ENCODE peak calls at places on chromosomes 16 and 17, in eight cellular contexts. T, X, Y, F, C, Q, E and Z are unnamed samples.

GRCh38 chr17:6910987-6911603 is 79.6 kb upstream of the TEKT1 start:
- DNase-seq in F (no peak), E (peak; percentile 15), Q (peak; percentile 64), Y (no peak), T (no peak), C (peak; percentile 82), X (no peak), Z (no peak)

GRCh38 chr17:78019367-78019975 is 61.0 kb downstream of the TNRC6C start:
- DNase-seq in F (no peak), C (peak; percentile 58), Y (no peak), Q (peak; percentile 73), T (peak; percentile 10), X (no peak), E (no peak), Z (no peak)

GRCh38 chr16:5175263-5175662 is 77.7 kb upstream of the EEF2KMT start:
- DNase-seq in E (no peak), C (no peak), Y (no peak), F (peak; percentile 45), Q (no peak), X (no peak), T (peak; percentile 45), Z (no peak)

GRCh38 chr16:23944381-23944780 is 108.6 kb downstream of the PRKCB start:
- DNase-seq in Y (no peak), T (no peak), F (no peak), Q (no peak), E (no peak), C (no peak), X (no peak), Z (no peak)

GRCh38 chr17:50322271-50322670 is 23.7 kb upstream of the XYLT2 start:
- DNase-seq in F (no peak), X (no peak), E (no peak), C (no peak), Y (no peak), T (no peak), Q (no peak), Z (no peak)

GRCh38 chr17:61492759-61493526 is 40.7 kb downstream of the TBX4 start:
- DNase-seq in Y (no peak), E (no peak), C (no peak), X (no peak), T (no peak), Q (no peak), F (no peak), Z (no peak)

GRCh38 chr17:80678621-80679020 is 134.0 kb downstream of the RPTOR start:
- DNase-seq in Y (no peak), Q (peak; percentile 86), X (no peak), E (no peak), T (no peak), C (no peak), F (peak; percentile 62), Z (no peak)

GRCh38 chr17:66371561-66371960 is 69.1 kb downstream of the PRKCA start:
- DNase-seq in Y (no peak), E (no peak), C (no peak), T (no peak), Q (peak; percentile 86), F (no peak), X (no peak), Z (no peak)

GRCh38 chr17:27511154-27511553 is 54.9 kb downstream of the KSR1 start:
- DNase-seq in Y (no peak), X (no peak), F (no peak), E (no peak), T (no peak), C (no peak), Q (no peak), Z (no peak)

GRCh38 chr17:80395402-80396151 is 19.4 kb upstream of the ENDOV start:
- DNase-seq in Q (no peak), X (no peak), Y (no peak), E (no peak), C (peak; percentile 54), F (no peak), T (no peak), Z (no peak)

GRCh38 chr16:84647830-84648594 is at the start of gene KLHL36:
- DNase-seq in F (peak; percentile 15), X (peak; percentile 77), C (peak; percentile 65), T (peak; percentile 75), E (no peak), Y (peak; percentile 67), Q (peak; percentile 19), Z (peak; percentile 79)

GRCh38 chr16:70688266-70688742 is 2.5 kb upstream of the MTSS2 start:
- DNase-seq in Y (no peak), C (peak; percentile 60), Q (no peak), T (peak; percentile 38), E (no peak), F (no peak), X (peak; percentile 77), Z (no peak)

GRCh38 chr17:76887809-76888208 is 19.6 kb downstream of the MGAT5B start:
- DNase-seq in X (no peak), F (peak; percentile 37), Q (peak; percentile 27), E (no peak), C (peak; percentile 43), T (no peak), Y (no peak), Z (no peak)

DNA sequence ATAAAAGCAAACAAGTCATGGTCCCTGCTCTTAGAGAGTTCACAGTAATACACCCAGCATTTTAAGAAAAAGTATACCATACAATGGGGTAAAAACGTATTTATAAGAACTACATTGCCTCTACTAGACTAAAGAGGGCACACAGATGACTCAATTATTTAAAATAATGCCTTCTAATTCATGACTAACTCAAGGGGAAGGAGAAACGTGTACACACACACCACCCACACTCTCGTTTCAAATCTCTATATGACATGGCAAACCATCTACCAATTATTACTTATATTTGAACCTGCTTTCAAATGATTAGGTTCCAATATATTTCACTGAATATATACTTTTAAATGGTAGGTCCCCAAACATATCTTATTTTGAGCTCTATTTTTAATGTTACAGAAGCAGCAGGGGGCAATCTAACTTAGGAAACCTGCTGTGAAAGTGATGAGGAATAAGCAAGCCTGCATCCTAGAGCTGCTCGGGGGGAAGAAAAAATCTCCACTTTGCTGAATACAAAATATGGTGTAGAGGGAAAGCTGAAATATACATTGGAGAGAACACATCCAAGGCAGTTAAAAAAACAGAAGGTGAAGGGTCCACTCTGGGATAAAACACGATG is 232.4 kb upstream of the PSMD7 start:
- DNase-seq in Y (no peak), F (no peak), Q (no peak), E (no peak), X (no peak), T (no peak), C (no peak), Z (no peak)
- TF ChIP-seq CTCF in Y (peak; percentile 53), F (no peak), Q (peak; percentile 21), E (no peak), X (no peak), T (no peak), C (no peak), Z (no peak)

DNA sequence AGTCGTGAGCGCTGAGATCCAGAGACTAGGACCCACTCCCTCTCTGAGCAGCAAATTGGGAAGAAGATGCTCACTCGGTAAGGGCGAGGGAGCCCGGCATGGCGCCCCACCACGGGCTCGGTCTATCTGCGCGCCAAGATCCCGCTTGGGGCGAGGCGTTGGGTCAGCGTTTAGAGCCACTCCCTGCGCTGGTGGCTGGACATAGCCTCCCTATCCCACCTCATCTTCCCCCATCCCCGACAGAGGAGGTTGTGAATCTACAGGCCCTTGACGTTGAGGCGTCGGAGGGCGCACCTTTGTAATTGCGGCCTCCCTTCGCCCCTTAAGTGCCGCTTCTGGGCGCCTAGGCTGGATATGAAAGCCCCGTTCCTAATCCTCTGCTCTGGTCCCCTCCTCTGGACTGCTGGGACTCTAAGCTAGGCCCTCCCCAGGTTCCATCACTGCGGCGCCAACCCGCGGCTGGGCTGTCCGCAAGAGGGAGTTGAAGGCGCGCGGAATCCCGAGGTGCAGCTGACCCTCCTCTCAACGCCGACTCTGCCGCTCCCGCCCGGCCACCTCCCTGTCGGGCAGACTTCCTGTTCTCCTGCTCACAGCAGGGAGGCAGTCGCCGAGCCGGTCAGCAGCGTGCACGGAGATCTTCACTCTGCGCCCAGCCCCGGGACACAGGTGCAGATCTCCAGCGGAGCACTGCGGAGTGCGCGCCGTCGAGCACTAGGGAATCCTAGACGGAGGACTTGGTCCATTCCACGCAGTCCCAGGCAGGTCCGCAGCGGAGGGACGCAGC is 16.1 kb upstream of the HOXB9 start:
- DNase-seq in C (peak; percentile 90), X (no peak), F (peak; percentile 42), Q (no peak), Y (no peak), T (peak; percentile 77), E (no peak), Z (no peak)
- TF ChIP-seq CTCF in C (peak; percentile 28), X (no peak), F (peak; percentile 7), Q (no peak), Y (no peak), T (peak; percentile 18), E (no peak), Z (no peak)

DNA sequence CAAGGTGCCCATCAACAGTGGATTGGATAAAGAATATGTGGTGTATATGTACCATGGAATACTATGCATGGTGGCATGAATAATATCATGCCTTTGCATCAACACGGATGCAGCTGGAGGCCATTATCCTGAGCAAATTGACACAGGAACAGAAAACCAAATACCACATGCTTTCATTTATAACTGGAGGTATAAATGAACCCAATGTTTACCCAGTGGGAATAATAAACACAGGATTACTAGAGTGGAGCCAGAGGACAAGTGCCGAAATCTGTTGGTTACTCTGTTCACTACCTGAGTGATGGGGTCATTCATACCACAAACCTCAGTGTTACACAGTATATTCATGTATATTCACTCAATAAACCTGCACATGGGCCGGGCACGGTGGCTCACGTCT is 125.2 kb downstream of the CDH11 start:
- DNase-seq in C (no peak), X (no peak), T (peak; percentile 5), Y (no peak), F (no peak), E (no peak), Q (no peak), Z (no peak)
- TF ChIP-seq CTCF in C (no peak), X (no peak), T (no peak), Y (no peak), F (no peak), E (no peak), Q (no peak), Z (no peak)

GRCh38 chr16:80433617-80434016 is 107.2 kb upstream of the DYNLRB2 start:
- DNase-seq in Y (no peak), T (no peak), F (no peak), X (no peak), E (no peak), Q (peak; percentile 31), C (no peak), Z (no peak)

GRCh38 chr16:80441935-80442334 is 98.9 kb upstream of the DYNLRB2 start:
- DNase-seq in Q (no peak), T (no peak), E (no peak), X (no peak), Y (no peak), C (no peak), F (no peak), Z (no peak)

GRCh38 chr16:80440691-80441090 is 100.1 kb upstream of the DYNLRB2 start:
- DNase-seq in F (no peak), X (no peak), T (no peak), C (no peak), Y (no peak), Q (no peak), E (no peak), Z (no peak)

GRCh38 chr16:80436510-80436909 is 104.3 kb upstream of the DYNLRB2 start:
- DNase-seq in Y (no peak), F (no peak), Q (no peak), C (no peak), E (no peak), X (no peak), T (no peak), Z (no peak)

DNA sequence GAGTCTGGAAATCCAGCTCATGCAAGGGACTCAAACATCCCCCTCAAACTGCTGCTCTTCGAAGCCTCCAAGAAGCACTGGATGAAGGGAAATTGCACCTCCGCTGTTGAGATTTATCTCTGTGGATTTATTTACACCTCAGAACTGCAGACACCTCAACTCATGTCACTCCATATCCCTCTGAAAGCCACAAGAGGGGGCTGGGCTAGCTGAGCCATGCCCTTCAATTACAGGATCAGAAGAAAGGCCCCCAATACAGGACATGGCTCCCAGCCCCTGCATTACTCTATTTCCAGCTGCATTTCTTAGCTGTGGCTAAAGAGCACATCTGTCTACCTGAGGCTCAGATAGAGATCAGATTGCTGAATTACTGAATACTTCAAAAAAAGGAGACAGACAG is 103.1 kb upstream of the DYNLRB2 start:
- DNase-seq in Q (no peak), F (no peak), C (peak; percentile 51), T (no peak), Y (no peak), X (no peak), E (no peak), Z (no peak)
- TF ChIP-seq CTCF in Q (no peak), F (no peak), C (peak; percentile 52), T (no peak), Y (no peak), X (no peak), E (no peak), Z (no peak)